ENCODE peak calls at places on chromosomes 5 and 9, in six cellular contexts. Q is cardiac fibroblast, E is fibroblast of lung, N is stomach, L is mucosa of descending colon, W is astrocyte of the cerebellum. J is an unnamed sample.

GRCh38 chr5:98605010-98605425 is 168.4 kb upstream of the RGMB start:
- DNase-seq in Q (no peak), E (no peak), N (no peak), L (no peak), W (peak; percentile 39), J (no peak)

GRCh38 chr5:1877434-1878049 is 5.2 kb downstream of the IRX4 start:
- DNase-seq in Q (no peak), E (peak; percentile 2), N (no peak), L (no peak), W (no peak), J (no peak)

GRCh38 chr5:31471916-31472315 is 60.0 kb downstream of the DROSHA start:
- DNase-seq in Q (peak; percentile 5), E (peak; percentile 11), N (no peak), L (no peak), W (no peak), J (no peak)

GRCh38 chr9:68685770-68686169 is 19.3 kb upstream of the PIP5K1B start:
- DNase-seq in Q (no peak), E (no peak), N (peak; percentile 53), L (peak; percentile 51), W (no peak), J (no peak)

GRCh38 chr5:79135790-79136553 is 24.4 kb downstream of the BHMT start:
- DNase-seq in Q (no peak), E (no peak), N (no peak), L (no peak), W (no peak), J (no peak)

GRCh38 chr9:104987743-104988142 is 59.8 kb upstream of the ABCA1 start:
- DNase-seq in Q (no peak), E (no peak), N (no peak), L (no peak), W (no peak), J (no peak)

GRCh38 chr5:35332551-35332950 is 102.3 kb upstream of the PRLR start:
- DNase-seq in Q (no peak), E (no peak), N (no peak), L (no peak), W (no peak), J (no peak)

GRCh38 chr9:14356376-14356775 is 42.4 kb upstream of the NFIB start:
- DNase-seq in Q (no peak), E (no peak), N (no peak), L (no peak), W (no peak), J (no peak)

GRCh38 chr9:101574773-101575333 is 19.9 kb downstream of the PPP3R2 start:
- DNase-seq in Q (no peak), E (peak; percentile 5), N (no peak), L (no peak), W (no peak), J (no peak)

GRCh38 chr5:150562832-150563231 is 54.9 kb downstream of the NDST1 start:
- DNase-seq in Q (peak; percentile 73), E (peak; percentile 71), N (no peak), L (no peak), W (no peak), J (no peak)

DNA sequence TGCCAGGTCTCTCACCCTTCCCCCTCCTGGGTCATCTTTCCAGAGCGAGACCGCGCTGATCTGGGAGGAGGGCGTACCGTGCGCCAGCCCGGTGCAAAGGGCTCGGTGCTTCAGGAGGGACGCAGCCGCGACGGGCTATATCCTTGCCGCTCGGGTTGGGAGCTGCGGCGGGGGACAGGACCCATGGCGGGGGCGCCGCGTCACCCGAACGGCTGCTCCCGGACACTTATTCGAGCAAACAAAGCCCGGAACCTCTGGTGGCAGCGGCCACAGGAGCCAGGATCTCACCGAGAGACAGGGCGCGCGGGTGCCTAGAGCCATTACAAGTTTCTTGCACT is 1.4 kb downstream of the SEMA6A start:
- DNase-seq in Q (peak; percentile 10), E (no peak), N (peak; percentile 36), L (no peak), W (no peak), J (no peak)
- H3K4me3 ChIP-seq in Q (peak overlapping the region; percentile 60), E (peak overlapping the region; percentile 68), N (peak overlapping the region; percentile 68), L (peak overlapping the region; percentile 59), W (peak overlapping the region; percentile 55), J (no peak overlapping the region)

GRCh38 chr5:168683927-168684295 is 104.7 kb upstream of the PANK3 start:
- DNase-seq in Q (no peak), E (no peak), N (no peak), L (no peak), W (no peak), J (no peak)

GRCh38 chr5:168681556-168682183 is 102.5 kb upstream of the PANK3 start:
- DNase-seq in Q (peak; percentile 94), E (peak; percentile 74), N (no peak), L (peak; percentile 40), W (no peak), J (no peak)

GRCh38 chr5:168680395-168680794 is 101.2 kb upstream of the PANK3 start:
- DNase-seq in Q (no peak), E (no peak), N (no peak), L (no peak), W (no peak), J (no peak)

GRCh38 chr5:168685566-168685965 is 106.4 kb upstream of the PANK3 start:
- DNase-seq in Q (no peak), E (no peak), N (no peak), L (no peak), W (no peak), J (no peak)

GRCh38 chr5:168683247-168683926 is 104.2 kb upstream of the PANK3 start:
- DNase-seq in Q (peak; percentile 22), E (no peak), N (no peak), L (peak; percentile 40), W (no peak), J (no peak)
- TF ChIP-seq CTCF in Q (no peak), E (no peak), N (no peak), L (no peak), W (no peak), J (no peak)

DNA sequence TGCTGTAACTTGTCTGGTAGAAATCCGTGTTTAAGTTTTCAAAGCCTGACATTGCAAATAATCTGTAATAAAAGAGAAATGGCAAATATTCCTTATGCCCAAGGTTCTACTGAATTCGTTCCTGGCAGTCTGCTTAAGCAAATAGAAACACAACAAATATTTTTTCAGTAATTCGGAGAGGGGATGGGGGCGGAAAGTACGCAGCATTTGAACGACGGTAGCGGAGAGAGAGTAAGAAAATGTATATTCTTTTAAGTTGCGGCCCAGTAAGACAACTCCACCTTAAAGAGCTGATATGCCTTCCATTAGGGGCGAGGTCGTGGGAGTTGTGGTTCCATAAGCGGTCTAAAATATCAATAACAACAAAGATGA is 569 bp downstream of the YIPF5 start:
- DNase-seq in Q (no peak), E (no peak), N (no peak), L (no peak), W (no peak), J (no peak)
- H3K4me3 ChIP-seq in Q (peak overlapping the region; percentile 90), E (peak overlapping the region; percentile 96), N (peak overlapping the region; percentile 85), L (peak overlapping the region; percentile 62), W (peak overlapping the region; percentile 97), J (peak overlapping the region; percentile 87)

GRCh38 chr5:96702503-96703383 is 40.6 kb downstream of the CAST start:
- DNase-seq in Q (peak; percentile 97), E (peak; percentile 93), N (peak; percentile 91), L (peak; percentile 94), W (peak; percentile 80), J (peak; percentile 66)
- TF ChIP-seq CTCF in Q (no peak), E (no peak), N (no peak), L (no peak), W (no peak), J (no peak)

GRCh38 chr5:82178378-82178777 is 99.8 kb downstream of the RPS23 start:
- DNase-seq in Q (no peak), E (no peak), N (no peak), L (no peak), W (no peak), J (no peak)

GRCh38 chr5:82169892-82170291 is 108.3 kb downstream of the RPS23 start:
- DNase-seq in Q (no peak), E (no peak), N (no peak), L (no peak), W (no peak), J (no peak)

GRCh38 chr5:82174919-82175219 is 103.3 kb downstream of the RPS23 start:
- DNase-seq in Q (no peak), E (no peak), N (no peak), L (no peak), W (no peak), J (no peak)

GRCh38 chr5:82176115-82176514 is 102.0 kb downstream of the RPS23 start:
- DNase-seq in Q (no peak), E (no peak), N (no peak), L (no peak), W (no peak), J (no peak)

GRCh38 chr5:82174128-82174918 is 103.8 kb downstream of the RPS23 start:
- DNase-seq in Q (peak; percentile 80), E (peak; percentile 94), N (peak; percentile 65), L (peak; percentile 62), W (peak; percentile 84), J (no peak)
- H3K4me3 ChIP-seq in Q (no peak overlapping the region), E (no peak overlapping the region), N (no peak overlapping the region), L (no peak overlapping the region), W (no peak overlapping the region), J (no peak overlapping the region)

GRCh38 chr9:2231831-2232230 is 216.7 kb downstream of the SMARCA2 start:
- DNase-seq in Q (peak; percentile 83), E (peak; percentile 82), N (no peak), L (no peak), W (peak; percentile 59), J (no peak)

GRCh38 chr9:2229109-2229733 is 214.1 kb downstream of the SMARCA2 start:
- DNase-seq in Q (no peak), E (no peak), N (no peak), L (no peak), W (no peak), J (no peak)

GRCh38 chr9:2228641-2229040 is 213.5 kb downstream of the SMARCA2 start:
- DNase-seq in Q (no peak), E (no peak), N (no peak), L (no peak), W (no peak), J (no peak)

GRCh38 chr9:2228132-2228531 is 213.0 kb downstream of the SMARCA2 start:
- DNase-seq in Q (peak; percentile 26), E (peak; percentile 29), N (no peak), L (peak; percentile 50), W (no peak), J (no peak)

GRCh38 chr9:2230362-2230761 is 215.2 kb downstream of the SMARCA2 start:
- DNase-seq in Q (no peak), E (no peak), N (no peak), L (no peak), W (no peak), J (no peak)
- TF ChIP-seq CTCF in Q (no peak), E (no peak), N (no peak), L (no peak), W (no peak), J (no peak)

GRCh38 chr9:127936347-127936852 is 1.3 kb downstream of the DPM2 start:
- DNase-seq in Q (no peak), E (no peak), N (no peak), L (no peak), W (no peak), J (no peak)
- H3K4me3 ChIP-seq in Q (no peak overlapping the region), E (peak overlapping the region; percentile 68), N (no peak overlapping the region), L (no peak overlapping the region), W (peak overlapping the region; percentile 90), J (peak overlapping the region; percentile 96)

GRCh38 chr5:119400248-119400647 is 44.4 kb downstream of the TNFAIP8 start:
- DNase-seq in Q (no peak), E (no peak), N (no peak), L (no peak), W (no peak), J (no peak)
- TF ChIP-seq CTCF in Q (no peak), E (no peak), N (no peak), L (no peak), W (no peak), J (no peak)

J was measured in HFF-Myc.